ENCODE peak calls at places on chromosomes 13 and 19, in six cellular contexts. O, J, C, F, X and A are unnamed samples.

GRCh38 chr13:45678282-45678681 is 23.8 kb upstream of the CBY2 start:
- DNase-seq in O (peak; percentile 75), J (no peak), C (no peak), F (no peak), X (no peak), A (no peak)

GRCh38 chr13:20943519-20944012 is 41.0 kb upstream of the XPO4 start:
- DNase-seq in O (peak; percentile 94), J (peak; percentile 87), C (peak; percentile 74), F (no peak), X (peak; percentile 59), A (peak; percentile 75)

GRCh38 chr19:23318143-23318542 is 67.9 kb upstream of the ZNF724 start:
- DNase-seq in O (no peak), J (no peak), C (no peak), F (no peak), X (no peak), A (no peak)

GRCh38 chr13:36718686-36719085 is 44.9 kb downstream of the SERTM1 start:
- DNase-seq in O (no peak), J (no peak), C (peak; percentile 50), F (no peak), X (no peak), A (no peak)

GRCh38 chr13:105083986-105084385 is 1451.5 kb downstream of the EFNB2 start:
- DNase-seq in O (no peak), J (no peak), C (no peak), F (no peak), X (no peak), A (no peak)

GRCh38 chr13:90336507-90336906 is 1011.0 kb upstream of the MIR17HG start:
- DNase-seq in O (no peak), J (no peak), C (no peak), F (no peak), X (no peak), A (no peak)

GRCh38 chr13:19794552-19795143 is 11.9 kb upstream of the PSPC1 start:
- DNase-seq in O (peak; percentile 91), J (peak; percentile 27), C (no peak), F (no peak), X (no peak), A (no peak)

GRCh38 chr19:10760268-10760944 is 42.5 kb downstream of the DNM2 start:
- DNase-seq in O (no peak), J (no peak), C (no peak), F (no peak), X (no peak), A (no peak)

GRCh38 chr13:41075034-41075433 is 13.7 kb downstream of the WBP4 start:
- DNase-seq in O (peak; percentile 68), J (no peak), C (no peak), F (no peak), X (peak; percentile 37), A (no peak)

GRCh38 chr13:90485441-90485840 is 862.0 kb upstream of the MIR17HG start:
- DNase-seq in O (no peak), J (no peak), C (no peak), F (no peak), X (no peak), A (no peak)

GRCh38 chr13:37868691-37869505 is 674 bp downstream of the TRPC4 start:
- DNase-seq in O (peak; percentile 59), J (peak; percentile 30), C (no peak), F (no peak), X (no peak), A (peak; percentile 66)

GRCh38 chr19:18385675-18386542 is at the start of gene GDF15:
- DNase-seq in O (peak; percentile 89), J (peak; percentile 90), C (peak; percentile 95), F (no peak), X (peak; percentile 97), A (peak; percentile 90)

GRCh38 chr19:47274891-47275865 is 493 bp downstream of the INAFM1 start:
- DNase-seq in O (peak; percentile 62), J (peak; percentile 45), C (no peak), F (no peak), X (no peak), A (no peak)

GRCh38 chr19:21084343-21084742 is 2.3 kb downstream of the ZNF714 start:
- DNase-seq in O (no peak), J (no peak), C (no peak), F (peak; percentile 12), X (no peak), A (no peak)

GRCh38 chr13:74129500-74130144 is 4.6 kb downstream of the KLF12 start:
- DNase-seq in O (no peak), J (no peak), C (no peak), F (no peak), X (no peak), A (no peak)
- TF ChIP-seq CREB1 in O (no peak), J (no peak), C (no peak), F (no peak), X (no peak), A (no peak)

GRCh38 chr13:33911521-33911920 is 93.6 kb downstream of the RFC3 start:
- DNase-seq in O (no peak), J (no peak), C (no peak), F (no peak), X (no peak), A (no peak)
- TF ChIP-seq CREB1 in O (no peak), J (no peak), C (no peak), F (no peak), X (no peak), A (no peak)

GRCh38 chr13:108269601-108270328 is at the start of gene TNFSF13B:
- DNase-seq in O (peak; percentile 71), J (peak; percentile 62), C (peak; percentile 7), F (peak; percentile 74), X (peak; percentile 9), A (peak; percentile 9)
- TF ChIP-seq CREB1 in O (no peak), J (no peak), C (no peak), F (no peak), X (no peak), A (no peak)

GRCh38 chr19:32475393-32475792 is 69.8 kb downstream of the DPY19L3 start:
- DNase-seq in O (no peak), J (no peak), C (no peak), F (no peak), X (no peak), A (no peak)

GRCh38 chr19:32471811-32472210 is 66.2 kb downstream of the DPY19L3 start:
- DNase-seq in O (no peak), J (no peak), C (no peak), F (no peak), X (no peak), A (no peak)

GRCh38 chr19:32465176-32465575 is 59.6 kb downstream of the DPY19L3 start:
- DNase-seq in O (no peak), J (no peak), C (no peak), F (no peak), X (no peak), A (no peak)

GRCh38 chr19:32469796-32470195 is 64.2 kb downstream of the DPY19L3 start:
- DNase-seq in O (no peak), J (no peak), C (no peak), F (no peak), X (no peak), A (no peak)

DNA sequence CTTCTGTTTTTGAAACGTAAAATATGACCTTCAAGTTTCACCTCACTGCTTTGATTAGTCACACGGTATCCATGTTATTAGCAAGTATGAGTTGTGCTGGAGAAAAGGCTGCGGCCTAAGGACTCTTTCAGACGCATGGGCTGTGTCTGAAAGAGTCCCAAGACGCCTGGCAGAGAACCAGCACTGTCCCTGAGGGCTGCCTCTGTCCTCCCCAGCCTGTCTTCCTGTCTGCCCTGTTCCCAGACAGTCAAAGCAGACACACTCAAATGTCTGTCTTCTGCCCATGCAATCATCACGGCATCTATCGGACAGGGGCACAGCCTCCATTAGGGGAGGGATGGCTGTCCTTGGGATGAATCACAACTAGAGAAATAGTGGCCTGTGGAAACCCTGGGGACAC is 65.5 kb downstream of the DPY19L3 start:
- DNase-seq in O (no peak), J (no peak), C (no peak), F (no peak), X (no peak), A (no peak)
- TF ChIP-seq CREB1 in O (no peak), J (no peak), C (no peak), F (no peak), X (no peak), A (no peak)

GRCh38 chr13:72463561-72463960 is 263.9 kb downstream of the MZT1 start:
- DNase-seq in O (no peak), J (no peak), C (no peak), F (no peak), X (no peak), A (no peak)
- TF ChIP-seq CREB1 in O (no peak), J (no peak), C (no peak), F (no peak), X (no peak), A (no peak)

GRCh38 chr13:84192125-84192524 is 309.9 kb upstream of the SLITRK1 start:
- DNase-seq in O (no peak), J (no peak), C (no peak), F (no peak), X (no peak), A (no peak)
- TF ChIP-seq CREB1 in O (no peak), J (no peak), C (no peak), F (no peak), X (no peak), A (no peak)

GRCh38 chr19:17211547-17212446 is 3.4 kb upstream of the USE1 start:
- DNase-seq in O (no peak), J (no peak), C (no peak), F (no peak), X (no peak), A (no peak)

GRCh38 chr19:17210296-17210695 is 4.9 kb upstream of the USE1 start:
- DNase-seq in O (no peak), J (no peak), C (no peak), F (no peak), X (no peak), A (no peak)

GRCh38 chr19:17205237-17206140 is 9.7 kb upstream of the USE1 start:
- DNase-seq in O (peak; percentile 90), J (peak; percentile 84), C (peak; percentile 55), F (no peak), X (peak; percentile 68), A (peak; percentile 80)

GRCh38 chr19:17206736-17207581 is 8.2 kb upstream of the USE1 start:
- DNase-seq in O (no peak), J (no peak), C (no peak), F (no peak), X (no peak), A (no peak)

DNA sequence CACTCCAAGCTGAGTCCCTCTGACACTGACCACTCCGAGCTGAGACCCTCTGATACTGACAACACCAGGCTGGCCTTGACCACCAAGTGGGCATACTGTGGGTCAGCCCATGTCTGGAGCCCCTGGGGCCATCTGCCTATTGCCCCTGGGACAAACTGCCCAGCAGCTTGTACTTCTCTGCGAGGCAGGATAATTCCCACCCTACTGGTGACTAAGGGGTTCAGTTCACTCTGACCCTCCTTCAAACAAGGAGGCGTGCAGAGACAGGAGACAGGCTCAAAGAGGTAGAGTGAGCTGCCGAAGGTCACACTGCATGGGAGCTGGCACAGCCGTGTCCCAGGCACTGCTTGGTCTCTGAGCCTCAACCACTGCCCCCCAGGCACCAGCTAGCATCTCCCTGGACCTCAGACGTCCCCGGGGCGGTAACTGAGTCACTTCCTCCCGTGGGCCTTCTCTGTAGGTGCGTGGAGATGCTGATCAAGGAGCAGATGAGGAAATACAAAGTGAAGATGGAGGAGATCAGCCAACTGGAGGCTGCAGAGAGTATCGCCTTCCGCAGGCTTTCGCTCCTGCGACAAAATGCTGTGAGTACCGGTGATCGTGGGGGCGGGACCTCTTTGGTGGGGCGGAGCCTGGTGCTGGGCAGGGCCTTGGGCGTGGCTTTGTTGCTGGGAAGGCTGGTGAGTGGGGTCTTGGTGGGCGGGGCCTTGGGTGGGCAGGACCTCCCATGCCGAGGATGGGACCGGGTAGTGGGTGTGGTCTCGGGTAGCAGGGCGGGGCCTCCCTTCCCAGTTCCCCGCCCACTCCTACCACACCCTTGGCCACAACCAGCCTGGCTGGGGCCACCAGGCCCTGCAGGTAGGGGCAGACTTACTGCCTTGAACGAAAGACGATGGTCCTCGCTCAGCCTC is 5.8 kb upstream of the USE1 start:
- DNase-seq in O (peak; percentile 99), J (peak; percentile 100), C (no peak), F (no peak), X (peak; percentile 99), A (peak; percentile 100)
- TF ChIP-seq CREB1 in O (no peak), J (no peak), C (no peak), F (no peak), X (no peak), A (no peak)